ENCODE peak calls at places on chromosome 11, in eight cellular contexts. One of them, this sample, is unnamed.
A peak's percentile ranks its signal among the peaks of the same experiment; 100 is the strongest.

GRCh38 chr11:86588566-86589090 is 83.8 kb downstream of the ME3 start:
- DNase-seq in CD4-positive, alpha-beta T cell: no peak
- DNase-seq in omental fat pad: no peak
- DNase-seq in psoas muscle: no peak
- DNase-seq in nephron progenitor cell: peak; percentile 10
- DNase-seq in stomach: no peak
- DNase-seq in AG04449: no peak
- DNase-seq in Calu3: no peak
- DNase-seq in this sample: no peak

GRCh38 chr11:66651011-66651410 is 12.5 kb downstream of the RBM4 start:
- DNase-seq in omental fat pad: no peak
- DNase-seq in nephron progenitor cell: no peak
- DNase-seq in stomach: no peak
- DNase-seq in psoas muscle: no peak
- DNase-seq in AG04449: no peak
- DNase-seq in Calu3: no peak
- DNase-seq in CD4-positive, alpha-beta T cell: no peak
- DNase-seq in this sample: no peak

GRCh38 chr11:115676206-115676605 is 172.0 kb upstream of the CADM1 start:
- DNase-seq in psoas muscle: no peak
- DNase-seq in stomach: no peak
- DNase-seq in nephron progenitor cell: no peak
- DNase-seq in omental fat pad: no peak
- DNase-seq in Calu3: no peak
- DNase-seq in AG04449: no peak
- DNase-seq in CD4-positive, alpha-beta T cell: no peak
- DNase-seq in this sample: no peak

GRCh38 chr11:125570952-125571351 is 1.7 kb downstream of the EI24 start:
- DNase-seq in omental fat pad: no peak
- DNase-seq in nephron progenitor cell: no peak
- DNase-seq in CD4-positive, alpha-beta T cell: no peak
- DNase-seq in stomach: no peak
- DNase-seq in AG04449: no peak
- DNase-seq in psoas muscle: no peak
- DNase-seq in Calu3: no peak
- DNase-seq in this sample: no peak

GRCh38 chr11:60925685-60926267 is 1.5 kb downstream of the TMEM132A start:
- DNase-seq in psoas muscle: no peak
- DNase-seq in nephron progenitor cell: no peak
- DNase-seq in CD4-positive, alpha-beta T cell: no peak
- DNase-seq in omental fat pad: no peak
- DNase-seq in AG04449: peak; percentile 23
- DNase-seq in stomach: no peak
- DNase-seq in Calu3: no peak
- DNase-seq in this sample: no peak

GRCh38 chr11:130721736-130722135 is 194.5 kb downstream of the SNX19 start:
- DNase-seq in nephron progenitor cell: no peak
- DNase-seq in omental fat pad: no peak
- DNase-seq in psoas muscle: no peak
- DNase-seq in Calu3: no peak
- DNase-seq in stomach: no peak
- DNase-seq in CD4-positive, alpha-beta T cell: no peak
- DNase-seq in AG04449: no peak
- DNase-seq in this sample: no peak

GRCh38 chr11:59676205-59676604 is 7.4 kb upstream of the PATL1 start:
- DNase-seq in stomach: no peak
- DNase-seq in psoas muscle: no peak
- DNase-seq in omental fat pad: no peak
- DNase-seq in CD4-positive, alpha-beta T cell: no peak
- DNase-seq in nephron progenitor cell: no peak
- DNase-seq in Calu3: no peak
- DNase-seq in AG04449: no peak
- DNase-seq in this sample: no peak

GRCh38 chr11:77206264-77207018 is 78.4 kb downstream of the MYO7A start:
- DNase-seq in nephron progenitor cell: no peak
- DNase-seq in CD4-positive, alpha-beta T cell: no peak
- DNase-seq in AG04449: no peak
- DNase-seq in stomach: no peak
- DNase-seq in omental fat pad: no peak
- DNase-seq in psoas muscle: no peak
- DNase-seq in Calu3: no peak
- DNase-seq in this sample: no peak

GRCh38 chr11:61189933-61190332 is 13.4 kb upstream of the PGA3 start:
- DNase-seq in stomach: no peak
- DNase-seq in CD4-positive, alpha-beta T cell: no peak
- DNase-seq in omental fat pad: no peak
- DNase-seq in AG04449: no peak
- DNase-seq in nephron progenitor cell: no peak
- DNase-seq in psoas muscle: no peak
- DNase-seq in Calu3: no peak
- DNase-seq in this sample: no peak

GRCh38 chr11:5514841-5515240 is 1.7 kb downstream of the UBQLNL start:
- DNase-seq in omental fat pad: no peak
- DNase-seq in Calu3: no peak
- DNase-seq in AG04449: no peak
- DNase-seq in psoas muscle: no peak
- DNase-seq in stomach: no peak
- DNase-seq in CD4-positive, alpha-beta T cell: no peak
- DNase-seq in nephron progenitor cell: no peak
- DNase-seq in this sample: no peak

GRCh38 chr11:67389477-67389876 is 2.3 kb upstream of the RAD9A start:
- DNase-seq in stomach: peak; percentile 67
- DNase-seq in AG04449: no peak
- DNase-seq in omental fat pad: no peak
- DNase-seq in CD4-positive, alpha-beta T cell: peak; percentile 51
- DNase-seq in Calu3: peak; percentile 81
- DNase-seq in psoas muscle: no peak
- DNase-seq in nephron progenitor cell: peak; percentile 74
- DNase-seq in this sample: no peak

GRCh38 chr11:1458340-1459218 is 28.0 kb downstream of the MOB2 start:
- DNase-seq in nephron progenitor cell: peak; percentile 62
- DNase-seq in psoas muscle: peak; percentile 70
- DNase-seq in stomach: peak; percentile 82
- DNase-seq in AG04449: no peak
- DNase-seq in Calu3: peak; percentile 17
- DNase-seq in CD4-positive, alpha-beta T cell: no peak
- DNase-seq in omental fat pad: no peak
- DNase-seq in this sample: no peak

GRCh38 chr11:66905631-66906030 is 48.8 kb downstream of the LRFN4 start:
- DNase-seq in nephron progenitor cell: no peak
- DNase-seq in stomach: no peak
- DNase-seq in omental fat pad: no peak
- DNase-seq in Calu3: no peak
- DNase-seq in psoas muscle: no peak
- DNase-seq in AG04449: no peak
- DNase-seq in CD4-positive, alpha-beta T cell: no peak
- DNase-seq in this sample: no peak

GRCh38 chr11:72080326-72081183 is at the start of the genes LRRC51 and NUMA1:
- DNase-seq in CD4-positive, alpha-beta T cell: peak; percentile 99
- DNase-seq in omental fat pad: peak; percentile 99
- DNase-seq in stomach: peak; percentile 100
- DNase-seq in AG04449: peak; percentile 100
- DNase-seq in psoas muscle: peak; percentile 99
- DNase-seq in nephron progenitor cell: peak; percentile 98
- DNase-seq in Calu3: peak; percentile 98
- DNase-seq in this sample: peak; percentile 51

GRCh38 chr11:15627560-15627959 is 512.8 kb downstream of the INSC start:
- DNase-seq in Calu3: no peak
- DNase-seq in nephron progenitor cell: no peak
- DNase-seq in stomach: no peak
- DNase-seq in AG04449: no peak
- DNase-seq in psoas muscle: no peak
- DNase-seq in omental fat pad: no peak
- DNase-seq in CD4-positive, alpha-beta T cell: no peak
- DNase-seq in this sample: no peak

GRCh38 chr11:10990160-10990559 is 132.3 kb upstream of the ZBED5 start:
- DNase-seq in omental fat pad: no peak
- DNase-seq in psoas muscle: no peak
- DNase-seq in AG04449: no peak
- DNase-seq in nephron progenitor cell: no peak
- DNase-seq in Calu3: no peak
- DNase-seq in stomach: no peak
- DNase-seq in CD4-positive, alpha-beta T cell: no peak
- DNase-seq in this sample: no peak

GRCh38 chr11:67120881-67121710 is 2.0 kb downstream of the KDM2A start:
- DNase-seq in AG04449: no peak
- DNase-seq in Calu3: no peak
- DNase-seq in omental fat pad: no peak
- DNase-seq in stomach: peak; percentile 45
- DNase-seq in nephron progenitor cell: no peak
- DNase-seq in psoas muscle: no peak
- DNase-seq in CD4-positive, alpha-beta T cell: no peak
- DNase-seq in this sample: no peak

DNA sequence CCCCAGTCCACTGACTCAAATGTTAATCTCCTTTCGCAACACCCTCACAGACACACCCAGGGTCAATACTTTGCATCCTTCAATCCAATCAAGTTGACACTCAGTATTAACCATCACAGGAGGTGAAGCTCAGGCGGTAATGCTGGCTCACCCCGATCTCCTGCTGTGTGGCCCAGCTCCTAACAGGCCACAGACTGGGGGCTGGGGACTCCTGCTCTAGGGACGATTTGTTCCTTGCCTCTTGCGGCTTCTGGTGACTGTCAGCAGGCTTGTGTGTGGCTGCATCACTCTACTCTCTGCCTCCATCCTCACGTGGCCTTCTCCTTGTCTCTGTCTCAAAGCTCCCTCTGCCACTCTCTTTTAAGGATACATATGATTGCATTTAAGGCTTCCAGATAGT is 45.0 kb downstream of the SPON1 start:
- DNase-seq in nephron progenitor cell: no peak
- DNase-seq in CD4-positive, alpha-beta T cell: no peak
- DNase-seq in stomach: no peak
- DNase-seq in AG04449: no peak
- DNase-seq in psoas muscle: no peak
- DNase-seq in omental fat pad: no peak
- DNase-seq in Calu3: no peak
- DNase-seq in this sample: no peak
- TF ChIP-seq CTCF in nephron progenitor cell: no peak
- TF ChIP-seq CTCF in CD4-positive, alpha-beta T cell: no peak
- TF ChIP-seq CTCF in stomach: no peak
- TF ChIP-seq CTCF in AG04449: no peak
- TF ChIP-seq CTCF in psoas muscle: no peak
- TF ChIP-seq CTCF in omental fat pad: no peak
- TF ChIP-seq CTCF in Calu3: no peak
- TF ChIP-seq CTCF in this sample: no peak

DNA sequence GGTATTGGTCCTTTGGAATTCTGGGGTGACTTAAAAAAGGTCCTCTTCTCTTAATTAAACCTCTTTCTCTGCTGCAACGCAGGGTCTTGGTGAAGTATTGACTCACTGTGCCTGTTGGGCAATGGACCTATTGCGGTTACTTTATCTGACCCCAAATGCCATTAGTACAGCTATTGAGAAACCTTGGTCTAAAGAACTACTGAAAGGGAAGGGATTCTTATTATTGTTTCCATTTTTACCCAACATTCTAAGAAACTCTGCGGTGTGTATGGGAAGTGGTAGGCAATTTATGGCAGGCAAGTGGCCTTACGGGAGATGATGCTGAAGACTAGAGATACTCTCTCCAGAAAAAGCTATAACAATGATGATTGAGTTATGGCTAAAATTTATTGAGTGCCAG is 12.5 kb downstream of the SLC6A5 start:
- DNase-seq in Calu3: no peak
- DNase-seq in CD4-positive, alpha-beta T cell: no peak
- DNase-seq in AG04449: no peak
- DNase-seq in stomach: no peak
- DNase-seq in nephron progenitor cell: no peak
- DNase-seq in omental fat pad: no peak
- DNase-seq in psoas muscle: no peak
- DNase-seq in this sample: no peak
- TF ChIP-seq CTCF in Calu3: no peak
- TF ChIP-seq CTCF in CD4-positive, alpha-beta T cell: no peak
- TF ChIP-seq CTCF in AG04449: no peak
- TF ChIP-seq CTCF in stomach: no peak
- TF ChIP-seq CTCF in nephron progenitor cell: no peak
- TF ChIP-seq CTCF in omental fat pad: no peak
- TF ChIP-seq CTCF in psoas muscle: no peak
- TF ChIP-seq CTCF in this sample: no peak

GRCh38 chr11:112958670-112959069 is 2.5 kb upstream of the NCAM1 start:
- DNase-seq in omental fat pad: no peak
- DNase-seq in nephron progenitor cell: no peak
- DNase-seq in AG04449: no peak
- DNase-seq in psoas muscle: no peak
- DNase-seq in CD4-positive, alpha-beta T cell: no peak
- DNase-seq in stomach: no peak
- DNase-seq in Calu3: peak; percentile 2
- DNase-seq in this sample: no peak
- TF ChIP-seq CTCF in omental fat pad: no peak
- TF ChIP-seq CTCF in nephron progenitor cell: no peak
- TF ChIP-seq CTCF in AG04449: no peak
- TF ChIP-seq CTCF in psoas muscle: no peak
- TF ChIP-seq CTCF in CD4-positive, alpha-beta T cell: no peak
- TF ChIP-seq CTCF in stomach: no peak
- TF ChIP-seq CTCF in Calu3: no peak
- TF ChIP-seq CTCF in this sample: no peak

GRCh38 chr11:84775503-84775902 is 851.6 kb downstream of the DLG2 start:
- DNase-seq in stomach: no peak
- DNase-seq in AG04449: no peak
- DNase-seq in psoas muscle: no peak
- DNase-seq in CD4-positive, alpha-beta T cell: no peak
- DNase-seq in nephron progenitor cell: no peak
- DNase-seq in Calu3: no peak
- DNase-seq in omental fat pad: no peak
- DNase-seq in this sample: no peak

DNA sequence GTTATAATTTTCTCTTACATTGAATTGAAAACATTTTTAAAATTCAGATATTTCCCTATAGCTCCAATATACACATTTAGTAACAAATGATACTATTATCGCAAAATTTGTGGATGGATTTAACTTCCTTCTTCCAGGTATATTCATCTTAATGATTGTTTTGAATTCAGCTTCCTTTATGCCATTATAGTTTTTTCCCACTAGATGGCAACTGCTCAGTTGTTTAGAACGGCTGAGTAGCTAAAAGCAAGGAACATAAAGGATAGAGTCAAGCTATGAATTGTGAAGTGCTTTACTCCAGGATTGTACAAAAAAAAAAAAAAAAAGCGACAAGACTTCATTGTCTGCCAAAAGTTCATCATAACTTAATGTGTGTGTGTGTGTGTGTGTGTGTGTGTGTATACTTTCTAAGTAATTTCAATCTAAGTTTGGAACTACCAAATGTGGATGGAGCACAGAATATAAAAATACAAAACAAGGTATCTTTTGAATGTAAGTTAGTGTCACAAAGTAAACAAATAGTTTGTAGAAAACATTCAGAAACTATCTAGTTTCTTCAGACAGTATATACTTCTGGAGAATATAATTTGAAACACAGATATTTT is 846.4 kb downstream of the DLG2 start:
- DNase-seq in nephron progenitor cell: no peak
- DNase-seq in Calu3: no peak
- DNase-seq in stomach: no peak
- DNase-seq in omental fat pad: no peak
- DNase-seq in AG04449: peak; percentile 12
- DNase-seq in psoas muscle: no peak
- DNase-seq in CD4-positive, alpha-beta T cell: no peak
- DNase-seq in this sample: no peak
- TF ChIP-seq CTCF in nephron progenitor cell: peak; percentile 38
- TF ChIP-seq CTCF in Calu3: no peak
- TF ChIP-seq CTCF in stomach: peak; percentile 15
- TF ChIP-seq CTCF in omental fat pad: no peak
- TF ChIP-seq CTCF in AG04449: peak; percentile 29
- TF ChIP-seq CTCF in psoas muscle: peak; percentile 49
- TF ChIP-seq CTCF in CD4-positive, alpha-beta T cell: no peak
- TF ChIP-seq CTCF in this sample: peak; percentile 76

This sample was measured in D721Med.